ENCODE peak calls at places on chromosomes 3 and 15, in seven cellular contexts. J is endodermal cell, U is neural progenitor cell, C is colonic mucosa, B is fibroblast of the aortic adventitia, A is IMR-90, L is astrocyte of the cerebellum. N is an unnamed sample.
A peak's percentile ranks its signal among the peaks of the same experiment; 100 is the strongest.

GRCh38 chr3:169980055-169980454 is 13.4 kb downstream of the SEC62 start:
- DNase-seq in J (no peak), U (no peak), C (no peak), B (peak; percentile 51), A (peak; percentile 84), L (no peak), N (no peak)

GRCh38 chr3:186901135-186901734 is 29.1 kb upstream of the ST6GAL1 start:
- DNase-seq in J (no peak), U (no peak), C (no peak), B (peak; percentile 79), A (no peak), L (no peak), N (no peak)

GRCh38 chr3:58026598-58026997 is 18.4 kb downstream of the FLNB start:
- DNase-seq in J (no peak), U (no peak), C (no peak), B (no peak), A (no peak), L (no peak), N (no peak)

GRCh38 chr3:16461463-16462245 is 51.8 kb downstream of the RFTN1 start:
- DNase-seq in J (no peak), U (no peak), C (no peak), B (no peak), A (no peak), L (no peak), N (no peak)

GRCh38 chr3:139380575-139380974 is 8.9 kb downstream of the COPB2 start:
- DNase-seq in J (no peak), U (no peak), C (no peak), B (no peak), A (no peak), L (no peak), N (no peak)

GRCh38 chr3:129045675-129046036 is 14.9 kb upstream of the GP9 start:
- DNase-seq in J (peak; percentile 58), U (no peak), C (no peak), B (no peak), A (no peak), L (no peak), N (no peak)

GRCh38 chr15:91468861-91469260 is 368.8 kb downstream of the SV2B start:
- DNase-seq in J (peak; percentile 84), U (peak; percentile 26), C (no peak), B (no peak), A (no peak), L (no peak), N (no peak)

GRCh38 chr3:39126532-39127071 is 19.1 kb downstream of the TTC21A start:
- DNase-seq in J (peak; percentile 89), U (peak; percentile 52), C (peak; percentile 71), B (peak; percentile 77), A (peak; percentile 65), L (no peak), N (peak; percentile 56)

GRCh38 chr3:20023663-20024417 is 11.8 kb upstream of the PP2D1 start:
- DNase-seq in J (no peak), U (peak; percentile 51), C (peak; percentile 45), B (no peak), A (no peak), L (no peak), N (peak; percentile 26)

GRCh38 chr15:66025972-66026371 is 156.7 kb downstream of the RAB11A start:
- DNase-seq in J (peak; percentile 71), U (no peak), C (no peak), B (no peak), A (no peak), L (no peak), N (no peak)

GRCh38 chr3:120710359-120710758 is 28.3 kb upstream of the HGD start:
- DNase-seq in J (no peak), U (no peak), C (no peak), B (no peak), A (no peak), L (no peak), N (no peak)

GRCh38 chr3:65402597-65402996 is 636.1 kb downstream of the MAGI1 start:
- DNase-seq in J (peak; percentile 59), U (no peak), C (no peak), B (peak; percentile 69), A (peak; percentile 93), L (peak; percentile 36), N (peak; percentile 30)

GRCh38 chr15:71811752-71812735 is 1.7 kb downstream of the NR2E3 start:
- DNase-seq in J (no peak), U (no peak), C (no peak), B (no peak), A (no peak), L (no peak), N (no peak)

GRCh38 chr15:33094336-33094735 is 100.2 kb downstream of the FMN1 start:
- DNase-seq in J (no peak), U (no peak), C (no peak), B (peak; percentile 84), A (peak; percentile 88), L (no peak), N (no peak)

GRCh38 chr3:100891827-100892226 is 101.4 kb downstream of the ABI3BP start:
- DNase-seq in J (no peak), U (no peak), C (no peak), B (no peak), A (peak; percentile 10), L (no peak), N (no peak)

GRCh38 chr3:115857518-115858136 is 234.3 kb downstream of the GAP43 start:
- DNase-seq in J (no peak), U (no peak), C (no peak), B (no peak), A (peak; percentile 74), L (no peak), N (no peak)

DNA sequence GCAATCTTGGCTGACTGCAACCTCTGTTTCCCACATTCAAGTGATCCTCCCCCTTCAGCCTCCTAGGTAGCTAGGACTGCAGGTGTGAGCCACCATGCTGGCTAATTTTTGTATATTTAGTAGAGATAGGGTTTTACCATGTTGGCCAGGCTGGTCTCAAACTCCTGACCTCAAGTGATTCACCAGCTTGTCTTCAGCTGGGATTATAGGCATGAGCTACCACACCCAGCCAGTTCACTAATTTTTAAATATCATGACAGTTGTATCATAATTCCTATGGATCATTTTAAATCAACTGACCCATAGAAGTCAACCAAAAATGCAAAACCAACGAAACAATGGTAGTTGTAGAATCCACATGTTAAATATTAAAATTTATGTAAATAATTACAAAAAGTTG is 35.1 kb downstream of the RAF1 start:
- DNase-seq in J (no peak), U (no peak), C (no peak), B (no peak), A (no peak), L (no peak), N (no peak)
- TF ChIP-seq CTCF in J (no peak), U (no peak), C (no peak), B (no peak), A (no peak), L (no peak), N (no peak)

DNA sequence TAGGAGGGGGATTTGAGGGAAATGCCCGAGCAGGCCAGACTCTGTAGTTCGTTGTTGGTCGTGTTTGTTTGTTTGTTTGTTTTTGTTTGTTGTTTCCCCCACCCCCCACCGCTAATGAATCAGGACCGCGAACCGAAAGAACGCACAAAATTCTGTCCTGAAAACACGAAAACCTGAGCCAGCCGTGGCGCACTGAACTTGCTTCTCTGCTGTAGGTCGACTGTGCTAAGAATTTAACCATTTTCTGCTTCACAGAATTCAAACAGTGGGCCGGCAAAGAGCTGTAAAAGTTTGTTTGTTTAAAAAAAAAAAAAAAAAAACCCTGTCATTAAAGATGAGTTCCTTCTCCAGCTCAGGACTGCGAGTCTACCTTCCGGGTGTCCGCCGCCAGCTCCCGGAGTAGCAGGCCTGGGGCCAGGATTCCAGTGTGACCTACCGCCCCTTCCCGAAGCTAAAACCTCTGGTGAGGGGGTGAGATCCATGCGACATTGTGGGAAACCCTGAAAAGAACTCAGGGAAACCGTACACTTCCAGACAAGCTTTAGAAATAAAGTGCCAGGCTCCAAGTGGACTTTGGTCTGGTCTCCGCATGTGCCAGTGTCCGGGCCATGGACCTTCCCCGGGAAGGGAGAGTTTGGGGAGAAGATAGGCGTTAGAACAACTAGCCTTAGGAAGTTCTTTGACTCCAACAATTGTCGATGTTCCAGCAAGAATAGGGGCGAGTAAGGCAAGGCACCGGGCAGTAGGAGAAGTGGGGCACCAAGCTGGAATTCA is 12.0 kb downstream of the ZIC4 start:
- DNase-seq in J (peak; percentile 67), U (peak; percentile 64), C (no peak), B (no peak), A (no peak), L (no peak), N (no peak)
- H3K4me3 ChIP-seq in J (peak overlapping the region; percentile 73), U (peak overlapping the region; percentile 60), C (no peak overlapping the region), B (no peak overlapping the region), A (no peak overlapping the region), L (peak overlapping the region; percentile 82), N (no peak overlapping the region)

GRCh38 chr15:84981054-84981710 is 474 bp upstream of the PDE8A start:
- DNase-seq in J (peak; percentile 98), U (peak; percentile 95), C (peak; percentile 94), B (peak; percentile 95), A (peak; percentile 96), L (peak; percentile 89), N (peak; percentile 97)
- TF ChIP-seq CTCF in J (peak; percentile 50), U (peak; percentile 25), C (no peak), B (peak; percentile 14), A (peak; percentile 14), L (no peak), N (peak; percentile 37)

GRCh38 chr15:89401636-89402252 is 67.1 kb upstream of the POLG start:
- DNase-seq in J (no peak), U (no peak), C (no peak), B (peak; percentile 53), A (peak; percentile 85), L (no peak), N (no peak)

GRCh38 chr15:89400997-89401590 is 66.5 kb upstream of the POLG start:
- DNase-seq in J (no peak), U (no peak), C (no peak), B (no peak), A (no peak), L (no peak), N (no peak)

GRCh38 chr15:89400121-89400996 is 65.7 kb upstream of the POLG start:
- DNase-seq in J (peak; percentile 79), U (peak; percentile 52), C (no peak), B (no peak), A (no peak), L (no peak), N (no peak)

GRCh38 chr15:89404023-89404422 is 69.4 kb upstream of the POLG start:
- DNase-seq in J (no peak), U (no peak), C (no peak), B (no peak), A (no peak), L (no peak), N (no peak)

DNA sequence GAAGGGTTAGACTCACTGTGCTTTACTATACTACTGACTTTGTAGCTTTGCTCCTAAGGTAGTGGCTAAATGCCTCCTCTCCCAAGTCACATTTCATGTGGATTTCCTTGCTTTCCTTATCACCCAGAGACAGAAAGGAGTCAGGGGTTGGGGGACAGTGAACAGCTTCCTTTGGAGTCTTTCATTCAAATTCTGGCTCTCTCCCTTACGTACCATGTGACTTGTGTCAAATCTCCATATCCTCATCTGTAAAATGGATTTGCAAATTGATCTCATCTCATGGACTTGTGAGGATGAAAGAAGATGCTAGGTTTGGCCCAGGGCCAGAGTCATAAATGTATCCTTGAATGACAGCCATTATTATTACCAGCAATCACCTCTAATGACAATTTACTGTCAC is 67.8 kb upstream of the POLG start:
- DNase-seq in J (no peak), U (no peak), C (no peak), B (no peak), A (no peak), L (no peak), N (no peak)
- H3K4me3 ChIP-seq in J (no peak overlapping the region), U (no peak overlapping the region), C (no peak overlapping the region), B (no peak overlapping the region), A (no peak overlapping the region), L (no peak overlapping the region), N (no peak overlapping the region)